ENCODE peak calls at places on chromosome 10, in four cellular contexts. Q is IMR-90, H is K562, I is keratinocyte. Y is an unnamed sample. For H3K9me1, the result is how much of the 10 kb centered on the place peaks cover.

GRCh38 chr10:133537551-133538545 is 10.7 kb downstream of the CYP2E1 start:
- DNase-seq in H (no peak), I (no peak), Q (no peak), Y (no peak)

GRCh38 chr10:13038346-13038745 is 36.8 kb upstream of the CCDC3 start:
- DNase-seq in H (no peak), Q (no peak), I (no peak), Y (no peak)

GRCh38 chr10:56585447-56586171 is 224.6 kb upstream of the ZWINT start:
- DNase-seq in H (no peak), Q (no peak), I (no peak), Y (no peak)

GRCh38 chr10:36531621-36532020 is 593.8 kb upstream of the ANKRD30A start:
- DNase-seq in H (no peak), Q (peak), I (peak), Y (no peak)

GRCh38 chr10:94310369-94310768 is 52.4 kb downstream of the NOC3L start:
- DNase-seq in H (no peak), I (no peak), Q (no peak), Y (no peak)

GRCh38 chr10:101438881-101439391 is 85.0 kb downstream of the BTRC start:
- DNase-seq in Q (peak), H (no peak), I (no peak), Y (no peak)

GRCh38 chr10:94403823-94404228 is 1.5 kb downstream of the TBC1D12 start:
- DNase-seq in Q (no peak), H (peak), I (no peak), Y (no peak)

GRCh38 chr10:21732067-21732772 is 198.2 kb downstream of the MLLT10 start:
- DNase-seq in I (no peak), H (peak), Q (peak), Y (peak)

GRCh38 chr10:97278491-97278989 is 13.9 kb downstream of the ARHGAP19 start:
- DNase-seq in Q (peak), H (peak), I (peak), Y (peak)

GRCh38 chr10:45373003-45373782 is 823 bp upstream of the ALOX5 start:
- DNase-seq in I (no peak), H (peak), Q (no peak), Y (no peak)

GRCh38 chr10:31847518-31847917 is 81.1 kb downstream of the ARHGAP12 start:
- DNase-seq in I (no peak), H (no peak), Q (no peak), Y (no peak)

GRCh38 chr10:42755028-42755451 is 27.6 kb upstream of the BMS1 start:
- DNase-seq in H (no peak), Q (no peak), I (no peak), Y (no peak)

GRCh38 chr10:30988831-30989458 is 42.7 kb downstream of the ZNF438 start:
- DNase-seq in Q (peak), H (no peak), I (no peak), Y (peak)

GRCh38 chr10:115606081-115606480 is 512.9 kb downstream of the ATRNL1 start:
- DNase-seq in H (no peak), I (no peak), Q (no peak), Y (no peak)

GRCh38 chr10:68435803-68436202 is 28.7 kb upstream of the RUFY2 start:
- DNase-seq in Q (no peak), I (no peak), H (no peak), Y (no peak)

GRCh38 chr10:20882091-20882490 is 15.0 kb downstream of the NEBL start:
- DNase-seq in Q (no peak), H (no peak), I (no peak), Y (no peak)

GRCh38 chr10:69242844-69243212 is 22.7 kb downstream of the HKDC1 start:
- DNase-seq in I (no peak), H (no peak), Q (no peak), Y (no peak)

GRCh38 chr10:78290131-78290750 is 256.6 kb downstream of the RPS24 start:
- DNase-seq in I (no peak), H (no peak), Q (peak), Y (no peak)

GRCh38 chr10:110171032-110171431 is 36.4 kb upstream of the MXI1 start:
- DNase-seq in H (no peak), I (no peak), Q (no peak), Y (no peak)

GRCh38 chr10:118305730-118306129 is 36.4 kb downstream of the FAM204A start:
- DNase-seq in Q (no peak), I (no peak), H (no peak), Y (no peak)

GRCh38 chr10:28577506-28577905 is 44.6 kb downstream of the WAC start:
- DNase-seq in H (no peak), I (no peak), Q (no peak), Y (no peak)

GRCh38 chr10:71596127-71596526 is 123.5 kb downstream of the C10orf105 start:
- DNase-seq in H (no peak), I (no peak), Q (no peak), Y (no peak)

GRCh38 chr10:114767101-114767588 is 54.4 kb upstream of the FHIP2A start:
- DNase-seq in Q (peak), I (no peak), H (no peak), Y (peak)

GRCh38 chr10:124870854-124871425 is 69.3 kb downstream of the ABRAXAS2 start:
- DNase-seq in Q (no peak), I (no peak), H (peak), Y (no peak)

GRCh38 chr10:12050528-12050927 is 7.9 kb upstream of the UPF2 start:
- DNase-seq in H (no peak), I (no peak), Q (no peak), Y (no peak)

GRCh38 chr10:59006511-59007306 is 169.7 kb upstream of the PHYHIPL start:
- DNase-seq in Q (peak), I (no peak), H (no peak), Y (no peak)

GRCh38 chr10:124354411-124355382 is 64.0 kb downstream of the OAT start:
- DNase-seq in I (no peak), H (peak), Q (peak), Y (peak)

GRCh38 chr10:96700477-96701099 is 19.7 kb downstream of the PIK3AP1 start:
- DNase-seq in H (no peak), Q (no peak), I (no peak), Y (no peak)

GRCh38 chr10:86085686-86086085 is 280.9 kb downstream of the GRID1 start:
- DNase-seq in H (no peak), I (no peak), Q (no peak), Y (no peak)
- H3K9me1 ChIP-seq in H (under half), I (under half), Q (under half), Y (under half)

GRCh38 chr10:112227331-112227961 is 43.9 kb upstream of the GPAM start:
- DNase-seq in I (no peak), H (no peak), Q (no peak), Y (no peak)
- H3K9me1 ChIP-seq in I (under half), H (under half), Q (under half), Y (under half)

GRCh38 chr10:51983481-51983880 is 284.1 kb upstream of the CSTF2T start:
- DNase-seq in Q (no peak), H (no peak), I (no peak), Y (no peak)
- H3K9me1 ChIP-seq in Q (under half), H (under half), I (under half), Y (under half)

GRCh38 chr10:112823604-112824003 is 126.4 kb upstream of the TCF7L2 start:
- DNase-seq in I (no peak), Q (no peak), H (no peak), Y (no peak)
- H3K9me1 ChIP-seq in I (under half), Q (under half), H (under half), Y (under half)

GRCh38 chr10:102677736-102678354 is 33.6 kb downstream of the TRIM8 start:
- DNase-seq in I (no peak), Q (no peak), H (no peak), Y (no peak)

GRCh38 chr10:102674566-102674965 is 30.3 kb downstream of the TRIM8 start:
- DNase-seq in Q (no peak), H (no peak), I (no peak), Y (no peak)

GRCh38 chr10:102676916-102677315 is 32.6 kb downstream of the TRIM8 start:
- DNase-seq in H (no peak), I (no peak), Q (no peak), Y (no peak)

GRCh38 chr10:102675151-102675886 is 31.0 kb downstream of the TRIM8 start:
- DNase-seq in I (no peak), H (no peak), Q (no peak), Y (no peak)

DNA sequence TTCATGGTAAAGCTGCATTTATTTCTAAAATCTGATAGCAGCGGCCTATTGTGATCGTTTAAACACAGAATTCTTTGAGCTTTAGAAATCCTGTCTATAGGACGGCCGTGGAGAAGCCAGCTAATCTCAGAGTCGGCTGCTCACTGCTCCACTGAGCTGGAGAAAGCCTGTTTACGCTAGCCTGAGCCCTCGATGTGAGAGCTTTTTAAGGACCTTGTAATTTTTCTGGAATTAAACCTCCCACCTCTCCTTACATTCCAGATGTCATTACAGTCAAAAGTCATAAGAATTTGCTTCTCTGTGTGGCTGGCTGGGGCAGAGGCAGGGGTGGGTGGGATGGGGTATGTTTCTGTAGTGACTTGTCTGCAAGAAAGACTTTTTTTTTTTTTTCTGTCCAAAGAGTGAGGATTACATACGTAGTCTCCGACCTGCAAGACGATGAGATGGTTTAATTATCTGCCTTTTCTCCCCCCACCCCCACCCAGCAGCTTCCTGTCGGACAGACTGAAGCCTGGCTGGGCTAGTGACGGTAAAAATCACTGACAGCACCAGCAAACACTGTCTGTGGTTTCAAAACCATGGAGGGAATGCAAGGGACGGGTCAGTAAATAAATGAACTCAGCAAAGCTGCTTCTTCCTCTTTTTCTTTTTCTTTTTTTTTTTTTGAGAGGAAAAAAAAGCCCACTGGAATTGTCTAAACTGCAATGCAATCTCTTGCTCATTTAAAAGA is 31.8 kb downstream of the TRIM8 start:
- DNase-seq in I (no peak), Q (peak), H (no peak), Y (no peak)
- H3K9me1 ChIP-seq in I (under half), Q (under half), H (under half), Y (under half)